ENCODE peak calls at places on chromosome 10, in five cellular contexts. One of them, this sample, is unnamed.

GRCh38 chr10:15725603-15726002 is 5.9 kb upstream of the ITGA8 start:
- DNase-seq in cardiac fibroblast: peak; percentile 78
- DNase-seq in heart right ventricle: no peak
- DNase-seq in endothelial cell: peak; percentile 22
- DNase-seq in GM13977: peak; percentile 69
- DNase-seq in this sample: no peak

GRCh38 chr10:98323221-98324164 is 55.5 kb upstream of the LOXL4 start:
- DNase-seq in GM13977: no peak
- DNase-seq in endothelial cell: no peak
- DNase-seq in heart right ventricle: peak; percentile 74
- DNase-seq in cardiac fibroblast: peak; percentile 79
- DNase-seq in this sample: no peak

GRCh38 chr10:59582058-59582457 is 127.6 kb downstream of the SLC16A9 start:
- DNase-seq in GM13977: no peak
- DNase-seq in heart right ventricle: no peak
- DNase-seq in cardiac fibroblast: no peak
- DNase-seq in endothelial cell: no peak
- DNase-seq in this sample: no peak

GRCh38 chr10:97215619-97216018 is 29.9 kb upstream of the SLIT1 start:
- DNase-seq in endothelial cell: no peak
- DNase-seq in cardiac fibroblast: no peak
- DNase-seq in heart right ventricle: no peak
- DNase-seq in GM13977: no peak
- DNase-seq in this sample: no peak

GRCh38 chr10:107971411-107971810 is 806.9 kb upstream of the SORCS1 start:
- DNase-seq in cardiac fibroblast: peak; percentile 39
- DNase-seq in endothelial cell: no peak
- DNase-seq in heart right ventricle: no peak
- DNase-seq in GM13977: no peak
- DNase-seq in this sample: no peak

GRCh38 chr10:7458554-7458953 is 47.7 kb upstream of the SFMBT2 start:
- DNase-seq in endothelial cell: no peak
- DNase-seq in GM13977: no peak
- DNase-seq in heart right ventricle: no peak
- DNase-seq in cardiac fibroblast: peak; percentile 34
- DNase-seq in this sample: no peak

GRCh38 chr10:103504181-103504783 is 10.8 kb downstream of the NEURL1 start:
- DNase-seq in cardiac fibroblast: peak; percentile 93
- DNase-seq in endothelial cell: no peak
- DNase-seq in heart right ventricle: no peak
- DNase-seq in GM13977: peak; percentile 50
- DNase-seq in this sample: peak; percentile 16

GRCh38 chr10:126049741-126050140 is 153.4 kb downstream of the FANK1 start:
- DNase-seq in GM13977: no peak
- DNase-seq in cardiac fibroblast: peak; percentile 84
- DNase-seq in endothelial cell: peak; percentile 58
- DNase-seq in heart right ventricle: peak; percentile 37
- DNase-seq in this sample: no peak

GRCh38 chr10:60964257-60965235 is 20.6 kb upstream of the RHOBTB1 start:
- DNase-seq in GM13977: peak; percentile 28
- DNase-seq in heart right ventricle: peak; percentile 40
- DNase-seq in cardiac fibroblast: peak; percentile 88
- DNase-seq in endothelial cell: peak; percentile 61
- DNase-seq in this sample: peak; percentile 13

GRCh38 chr10:88792656-88793055 is 9.9 kb upstream of the LIPM start:
- DNase-seq in cardiac fibroblast: peak; percentile 81
- DNase-seq in GM13977: no peak
- DNase-seq in endothelial cell: no peak
- DNase-seq in heart right ventricle: peak; percentile 26
- DNase-seq in this sample: no peak

GRCh38 chr10:70745555-70745954 is 39.6 kb downstream of the TBATA start:
- DNase-seq in endothelial cell: no peak
- DNase-seq in cardiac fibroblast: no peak
- DNase-seq in heart right ventricle: no peak
- DNase-seq in GM13977: no peak
- DNase-seq in this sample: no peak

GRCh38 chr10:125159486-125159931 is 854 bp downstream of the CTBP2 start:
- DNase-seq in heart right ventricle: peak; percentile 52
- DNase-seq in GM13977: peak; percentile 71
- DNase-seq in cardiac fibroblast: peak; percentile 21
- DNase-seq in endothelial cell: peak; percentile 24
- DNase-seq in this sample: no peak

This sample was measured in GM12864.